ENCODE peak calls at places on chromosomes 6 and 20, in ten cellular contexts. M is caudate nucleus; Y is nucleus accumbens; A is brain microvascular endothelial cell; P is Ammon's horn; N is activated naive CD8-positive, alpha-beta T cell treated with anti-CD3 and anti-CD28 coated beads, Interleukin-2, amount 50 U/mL, for 24 hours; Z is AG08396; O is activated CD4-positive, CD25-positive, alpha-beta regulatory T cell; S is NCI-H2227 treated with DMSO at 0.1 percent for 48 hours; E is GM18507. X is an unnamed sample.

GRCh38 chr6:16712931-16713484 is 48.3 kb downstream of the ATXN1 start:
- DNase-seq in M (no peak), Y (peak), A (peak), P (peak), N (no peak), Z (peak), O (no peak), S (no peak), E (no peak), X (peak)

GRCh38 chr6:143939364-143939763 is 68.7 kb downstream of the PLAGL1 start:
- DNase-seq in M (no peak), Y (no peak), A (no peak), P (no peak), N (no peak), Z (no peak), O (no peak), S (peak), E (no peak), X (no peak)

GRCh38 chr20:3854462-3854870 is 7.8 kb downstream of the MAVS start:
- DNase-seq in M (no peak), Y (no peak), A (no peak), P (no peak), N (no peak), Z (no peak), O (no peak), S (no peak), E (no peak), X (peak)

GRCh38 chr20:43925215-43925614 is 10.6 kb downstream of the TOX2 start:
- DNase-seq in M (no peak), Y (no peak), A (no peak), P (no peak), N (peak), Z (no peak), O (no peak), S (no peak), E (no peak), X (no peak)

GRCh38 chr20:45972500-45973183 is 639 bp upstream of the ZNF335 start:
- DNase-seq in M (no peak), Y (no peak), A (no peak), P (no peak), N (no peak), Z (peak), O (no peak), S (no peak), E (peak), X (no peak)

GRCh38 chr6:116168148-116168547 is 42.2 kb upstream of the COL10A1 start:
- DNase-seq in M (no peak), Y (no peak), A (no peak), P (no peak), N (no peak), Z (no peak), O (no peak), S (no peak), E (no peak), X (no peak)

GRCh38 chr20:46299078-46299477 is 9.2 kb downstream of the CDH22 start:
- DNase-seq in M (no peak), Y (no peak), A (no peak), P (no peak), N (no peak), Z (no peak), O (no peak), S (no peak), E (no peak), X (no peak)

GRCh38 chr20:19784511-19785172 is 26.6 kb downstream of the RIN2 start:
- DNase-seq in M (peak), Y (peak), A (peak), P (peak), N (peak), Z (peak), O (no peak), S (peak), E (peak), X (peak)

GRCh38 chr6:169106176-169106575 is 147.5 kb downstream of the THBS2 start:
- DNase-seq in M (no peak), Y (no peak), A (peak), P (no peak), N (no peak), Z (no peak), O (no peak), S (no peak), E (no peak), X (no peak)

GRCh38 chr6:130537447-130537846 is 171.6 kb downstream of the TMEM200A start:
- DNase-seq in M (no peak), Y (no peak), A (no peak), P (no peak), N (no peak), Z (no peak), O (no peak), S (no peak), E (no peak), X (peak)

GRCh38 chr20:21344961-21345360 is 41.8 kb downstream of the XRN2 start:
- DNase-seq in M (no peak), Y (no peak), A (no peak), P (no peak), N (no peak), Z (no peak), O (no peak), S (no peak), E (no peak), X (no peak)

GRCh38 chr20:39752235-39752876 is 790.2 kb downstream of the DHX35 start:
- DNase-seq in M (no peak), Y (no peak), A (no peak), P (no peak), N (no peak), Z (no peak), O (no peak), S (no peak), E (no peak), X (no peak)

GRCh38 chr6:168007592-168008338 is 10.3 kb downstream of the KIF25 start:
- DNase-seq in M (no peak), Y (no peak), A (peak), P (no peak), N (no peak), Z (peak), O (no peak), S (no peak), E (no peak), X (peak)

GRCh38 chr20:873875-874607 is 40.5 kb downstream of the FAM110A start:
- DNase-seq in M (no peak), Y (no peak), A (no peak), P (no peak), N (no peak), Z (no peak), O (no peak), S (no peak), E (no peak), X (no peak)

GRCh38 chr6:126724821-126725220 is 384.9 kb downstream of the CENPW start:
- DNase-seq in M (no peak), Y (no peak), A (no peak), P (no peak), N (no peak), Z (no peak), O (no peak), S (no peak), E (no peak), X (no peak)

GRCh38 chr20:8474027-8474668 is 342.1 kb downstream of the PLCB1 start:
- DNase-seq in M (no peak), Y (no peak), A (no peak), P (no peak), N (no peak), Z (no peak), O (no peak), S (peak), E (no peak), X (no peak)

GRCh38 chr6:17599885-17600526 is at the start of gene FAM8A1:
- DNase-seq in M (peak), Y (peak), A (peak), P (peak), N (peak), Z (peak), O (peak), S (peak), E (peak), X (peak)

GRCh38 chr6:53244532-53244931 is 95.9 kb upstream of the GCM1 start:
- DNase-seq in M (no peak), Y (no peak), A (no peak), P (no peak), N (no peak), Z (no peak), O (no peak), S (no peak), E (no peak), X (no peak)

GRCh38 chr6:41965429-41966213 is 24.0 kb upstream of the CCND3 start:
- DNase-seq in M (no peak), Y (no peak), A (no peak), P (no peak), N (no peak), Z (no peak), O (no peak), S (no peak), E (no peak), X (no peak)

GRCh38 chr20:42775037-42775436 is 414.7 kb downstream of the PTPRT start:
- DNase-seq in M (no peak), Y (no peak), A (no peak), P (no peak), N (no peak), Z (no peak), O (no peak), S (no peak), E (no peak), X (no peak)

GRCh38 chr6:117840541-117840983 is 66.5 kb upstream of the SLC35F1 start:
- DNase-seq in M (no peak), Y (no peak), A (peak), P (no peak), N (no peak), Z (no peak), O (no peak), S (peak), E (no peak), X (peak)

GRCh38 chr6:156686429-156686939 is 90.7 kb upstream of the ARID1B start:
- DNase-seq in M (peak), Y (no peak), A (peak), P (peak), N (peak), Z (peak), O (peak), S (no peak), E (no peak), X (peak)

GRCh38 chr20:51562334-51563140 is 20.0 kb upstream of the NFATC2 start:
- DNase-seq in M (peak), Y (peak), A (peak), P (peak), N (peak), Z (peak), O (no peak), S (peak), E (no peak), X (peak)

GRCh38 chr6:78528926-78529325 is 338.4 kb upstream of the IRAK1BP1 start:
- DNase-seq in M (no peak), Y (no peak), A (no peak), P (no peak), N (no peak), Z (no peak), O (no peak), S (no peak), E (no peak), X (no peak)

GRCh38 chr6:39296745-39297640 is 17.2 kb downstream of the KCNK17 start:
- DNase-seq in M (no peak), Y (peak), A (peak), P (no peak), N (no peak), Z (no peak), O (no peak), S (no peak), E (no peak), X (no peak)

GRCh38 chr6:5671604-5672559 is 334.8 kb downstream of the NRN1 start:
- DNase-seq in M (no peak), Y (no peak), A (no peak), P (no peak), N (no peak), Z (no peak), O (no peak), S (no peak), E (no peak), X (no peak)

GRCh38 chr20:35111141-35111888 is 18.7 kb upstream of the TRPC4AP start:
- DNase-seq in M (no peak), Y (no peak), A (peak), P (no peak), N (no peak), Z (peak), O (no peak), S (no peak), E (no peak), X (no peak)

GRCh38 chr6:107132330-107132954 is 17.1 kb upstream of the BEND3 start:
- DNase-seq in M (no peak), Y (peak), A (no peak), P (peak), N (peak), Z (no peak), O (no peak), S (no peak), E (no peak), X (peak)

GRCh38 chr20:52131048-52131643 is 60.4 kb downstream of the ZFP64 start:
- DNase-seq in M (no peak), Y (no peak), A (no peak), P (no peak), N (no peak), Z (no peak), O (no peak), S (no peak), E (no peak), X (no peak)

GRCh38 chr6:12233693-12234551 is 56.2 kb upstream of the EDN1 start:
- DNase-seq in M (peak), Y (peak), A (peak), P (peak), N (no peak), Z (peak), O (peak), S (peak), E (no peak), X (peak)

GRCh38 chr20:21708738-21709534 is 3.5 kb downstream of the PAX1 start:
- DNase-seq in M (no peak), Y (no peak), A (no peak), P (no peak), N (no peak), Z (no peak), O (no peak), S (no peak), E (no peak), X (no peak)

GRCh38 chr6:96532399-96532798 is 10.8 kb downstream of the UFL1 start:
- DNase-seq in M (no peak), Y (no peak), A (no peak), P (no peak), N (no peak), Z (no peak), O (no peak), S (no peak), E (no peak), X (no peak)

GRCh38 chr6:33860706-33861474 is 57.1 kb upstream of the MLN start:
- DNase-seq in M (peak), Y (no peak), A (no peak), P (no peak), N (no peak), Z (peak), O (no peak), S (no peak), E (no peak), X (peak)

GRCh38 chr20:62451970-62452369 is 23.8 kb downstream of the GATA5 start:
- DNase-seq in M (no peak), Y (no peak), A (no peak), P (no peak), N (no peak), Z (no peak), O (no peak), S (no peak), E (no peak), X (no peak)

GRCh38 chr6:127178746-127179145 is 60.3 kb downstream of the RSPO3 start:
- DNase-seq in M (no peak), Y (no peak), A (peak), P (no peak), N (no peak), Z (no peak), O (no peak), S (no peak), E (no peak), X (no peak)

GRCh38 chr6:26311385-26312095 is 53.5 kb upstream of the BTN3A2 start:
- DNase-seq in M (no peak), Y (peak), A (peak), P (peak), N (peak), Z (no peak), O (peak), S (peak), E (no peak), X (peak)